ENCODE peak calls at places on chromosomes 13 and 19, in four cellular contexts. W, K, I and M are unnamed samples.

GRCh38 chr19:34172661-34173144 is 399 bp downstream of the LSM14A start:
- DNase-seq in K (no peak), I (no peak), W (no peak), M (no peak)

GRCh38 chr13:79124183-79124582 is 281.9 kb downstream of the RBM26 start:
- DNase-seq in W (no peak), I (no peak), K (no peak), M (no peak)

GRCh38 chr19:40279761-40280607 is 5.2 kb downstream of the AKT2 start:
- DNase-seq in K (peak; percentile 41), I (no peak), W (peak; percentile 83), M (no peak)

GRCh38 chr19:34428549-34429285 is 536 bp downstream of the UBA2 start:
- DNase-seq in W (peak; percentile 24), I (no peak), K (peak; percentile 25), M (peak; percentile 41)

GRCh38 chr13:35930665-35931631 is 200.2 kb downstream of the DCLK1 start:
- DNase-seq in W (no peak), K (no peak), I (no peak), M (peak; percentile 48)

GRCh38 chr13:97223711-97224461 is 1.8 kb downstream of the MBNL2 start:
- DNase-seq in I (peak; percentile 71), W (peak; percentile 70), K (peak; percentile 31), M (peak; percentile 50)

GRCh38 chr19:58560007-58560887 is 1.8 kb upstream of the UBE2M start:
- DNase-seq in I (no peak), K (no peak), W (no peak), M (no peak)

GRCh38 chr19:18879579-18880373 is 16.2 kb downstream of the CERS1 start:
- DNase-seq in W (peak; percentile 90), I (no peak), K (peak; percentile 38), M (no peak)

GRCh38 chr13:89687066-89687465 is 1660.4 kb upstream of the MIR17HG start:
- DNase-seq in I (no peak), W (no peak), K (no peak), M (no peak)

GRCh38 chr19:16297575-16298178 is 26.9 kb upstream of the KLF2 start:
- DNase-seq in K (no peak), I (no peak), W (no peak), M (no peak)

GRCh38 chr13:106815545-106815944 is 247.6 kb upstream of the ARGLU1 start:
- DNase-seq in I (no peak), W (no peak), K (no peak), M (no peak)

GRCh38 chr13:99281811-99282263 is 23.7 kb upstream of the GPR18 start:
- DNase-seq in W (no peak), K (no peak), I (no peak), M (peak; percentile 80)

GRCh38 chr19:18339703-18340102 is 695 bp upstream of the PGPEP1 start:
- DNase-seq in I (no peak), K (peak; percentile 57), W (peak; percentile 66), M (no peak)

GRCh38 chr19:2355168-2356035 is 4.7 kb upstream of the TMPRSS9 start:
- DNase-seq in K (no peak), I (no peak), W (no peak), M (no peak)

GRCh38 chr13:20824762-20825161 is 51.0 kb upstream of the EEF1AKMT1 start:
- DNase-seq in K (no peak), W (no peak), I (no peak), M (no peak)

GRCh38 chr13:73140804-73141203 is 82.0 kb downstream of the KLF5 start:
- DNase-seq in K (no peak), I (no peak), W (no peak), M (no peak)

GRCh38 chr19:42985588-42985987 is 40.7 kb downstream of the PSG11 start:
- DNase-seq in K (no peak), W (no peak), I (peak; percentile 44), M (no peak)

GRCh38 chr19:46732172-46732938 is 13.5 kb upstream of the FKRP start:
- DNase-seq in I (no peak), K (no peak), W (no peak), M (peak; percentile 29)

GRCh38 chr19:497476-497860 is 1.2 kb downstream of the MADCAM1 start:
- DNase-seq in I (no peak), W (no peak), K (no peak), M (no peak)

GRCh38 chr19:17830567-17831418 is 9.5 kb upstream of the INSL3 start:
- DNase-seq in I (no peak), W (peak; percentile 92), K (no peak), M (no peak)

GRCh38 chr19:23254141-23254910 is 4.1 kb upstream of the ZNF724 start:
- DNase-seq in K (peak; percentile 47), I (no peak), W (peak; percentile 46), M (no peak)

GRCh38 chr19:29384676-29385075 is 141.1 kb upstream of the VSTM2B start:
- DNase-seq in I (no peak), W (no peak), K (no peak), M (no peak)

GRCh38 chr13:49214917-49215376 is 5.2 kb upstream of the MLNR start:
- DNase-seq in K (peak; percentile 99), I (no peak), W (peak; percentile 38), M (peak; percentile 65)

GRCh38 chr19:45547965-45548609 is 36.5 kb downstream of the OPA3 start:
- DNase-seq in I (peak; percentile 66), W (peak; percentile 93), K (no peak), M (no peak)

GRCh38 chr19:15944401-15944800 is 4.4 kb upstream of the OR10H4 start:
- DNase-seq in K (no peak), I (no peak), W (no peak), M (no peak)

GRCh38 chr19:49761249-49761624 is 1.9 kb downstream of the TSKS start:
- DNase-seq in W (peak; percentile 13), I (no peak), K (no peak), M (no peak)

GRCh38 chr13:41028051-41028450 is 8.9 kb upstream of the ELF1 start:
- DNase-seq in K (no peak), W (no peak), I (no peak), M (no peak)

GRCh38 chr19:31338069-31338767 is 11.0 kb downstream of the TSHZ3 start:
- DNase-seq in I (no peak), K (peak; percentile 58), W (peak; percentile 89), M (peak; percentile 67)